ENCODE peak calls at places on chromosomes 13 and 19, in four cellular contexts. R is WTC11, D is HepG2, V is K562. L is an unnamed sample.

GRCh38 chr13:110138009-110138699 is 168.8 kb downstream of the COL4A1 start:
- DNase-seq in D (peak), V (peak), R (peak), L (peak)

GRCh38 chr19:13033819-13034611 is 38.7 kb downstream of the NFIX start:
- DNase-seq in V (peak), D (peak), R (peak), L (peak)

GRCh38 chr19:52442179-52442578 is 11.2 kb upstream of the ZNF578 start:
- DNase-seq in V (no peak), D (no peak), R (no peak), L (no peak)

GRCh38 chr19:3556978-3557460 is 367 bp downstream of the MFSD12 start:
- DNase-seq in D (no peak), V (peak), R (peak), L (no peak)

GRCh38 chr13:94325148-94325528 is 154.3 kb downstream of the DCT start:
- DNase-seq in D (no peak), V (no peak), R (no peak), L (no peak)

GRCh38 chr13:34647379-34647778 is 294.7 kb upstream of the NBEA start:
- DNase-seq in R (no peak), D (no peak), V (no peak), L (no peak)

GRCh38 chr13:41652735-41653361 is 195.5 kb downstream of the RGCC start:
- DNase-seq in V (peak), D (peak), R (no peak), L (no peak)

GRCh38 chr19:34851277-34851804 is 75.4 kb upstream of the ZNF30 start:
- DNase-seq in V (no peak), R (peak), D (peak), L (no peak)

GRCh38 chr13:106917673-106918652 is 350.0 kb upstream of the ARGLU1 start:
- DNase-seq in R (peak), D (no peak), V (peak), L (peak)

GRCh38 chr19:11418166-11418517 is 972 bp downstream of the RGL3 start:
- DNase-seq in D (no peak), R (no peak), V (peak), L (no peak)

GRCh38 chr19:11090264-11091032 is 1.2 kb downstream of the LDLR start:
- DNase-seq in D (peak), R (peak), V (peak), L (peak)

GRCh38 chr13:40653558-40654318 is 12.7 kb downstream of the FOXO1 start:
- DNase-seq in R (no peak), D (no peak), V (no peak), L (no peak)

GRCh38 chr19:38223617-38224013 is 407 bp downstream of the DPF1 start:
- DNase-seq in R (no peak), D (no peak), V (no peak), L (no peak)

GRCh38 chr13:29901714-29902631 is 51.6 kb upstream of the UBL3 start:
- DNase-seq in D (no peak), V (no peak), R (no peak), L (no peak)

GRCh38 chr19:40802300-40803169 is 3.5 kb downstream of the EGLN2 start:
- DNase-seq in D (no peak), V (no peak), R (no peak), L (no peak)

GRCh38 chr19:39679056-39679790 is 23.5 kb downstream of the LGALS16 start:
- DNase-seq in V (no peak), R (no peak), D (no peak), L (no peak)

GRCh38 chr13:71870036-71870435 is 3.0 kb upstream of the DACH1 start:
- DNase-seq in D (no peak), V (no peak), R (no peak), L (no peak)

GRCh38 chr13:36211567-36211966 is 2.8 kb downstream of the SOHLH2 start:
- DNase-seq in V (no peak), D (no peak), R (no peak), L (no peak)

GRCh38 chr19:11649941-11650340 is 52.7 kb downstream of the ZNF627 start:
- DNase-seq in R (no peak), V (no peak), D (no peak), L (no peak)

GRCh38 chr13:50873481-50873880 is 30.0 kb upstream of the DLEU7 start:
- DNase-seq in D (no peak), V (no peak), R (no peak), L (no peak)

GRCh38 chr13:40317980-40318327 is 348.5 kb downstream of the FOXO1 start:
- DNase-seq in V (no peak), R (no peak), D (no peak), L (no peak)

DNA sequence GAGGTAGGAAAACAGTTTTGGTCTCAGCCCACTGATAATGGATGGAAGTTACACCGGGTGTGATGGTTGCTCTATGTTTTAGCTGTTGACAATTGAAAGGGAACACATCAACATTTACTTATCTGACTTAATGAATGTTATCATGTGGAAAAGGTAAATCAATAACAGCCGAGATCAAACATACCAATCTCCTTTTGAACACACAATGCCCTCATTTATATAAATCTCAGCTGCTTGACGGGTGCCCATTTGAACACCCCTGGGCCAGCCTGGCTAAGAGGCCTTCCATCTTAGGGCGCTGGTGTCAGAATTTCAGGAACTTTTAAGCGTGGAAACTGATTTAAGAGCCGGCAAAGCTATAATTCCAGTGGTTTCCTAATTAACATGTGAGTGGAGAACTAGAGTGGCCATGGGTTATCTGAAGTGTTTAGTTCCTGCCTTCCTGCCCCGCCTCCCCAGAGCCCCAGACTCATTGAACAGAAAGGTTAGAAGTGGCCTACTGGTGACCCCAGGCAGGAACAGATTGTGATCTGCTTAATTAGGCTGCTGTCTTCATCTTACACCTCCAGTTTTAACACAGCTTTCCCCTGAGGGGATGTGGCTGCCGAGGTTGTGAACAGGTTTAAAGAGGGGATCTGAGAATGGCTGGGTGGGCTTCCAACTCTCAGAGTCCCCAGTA is 572.8 kb downstream of the FGF9 start:
- DNase-seq in R (no peak), D (no peak), V (no peak), L (no peak)
- TF ChIP-seq ELF4 in R (no peak), D (no peak), V (no peak), L (no peak)

GRCh38 chr19:5314012-5314906 is 26.4 kb downstream of the PTPRS start:
- DNase-seq in D (peak), V (peak), R (no peak), L (no peak)
- TF ChIP-seq ELF4 in D (no peak), V (no peak), R (no peak), L (no peak)

GRCh38 chr19:49574206-49574755 is 6.1 kb downstream of the NOSIP start:
- DNase-seq in V (no peak), R (no peak), D (no peak), L (no peak)
- TF ChIP-seq ELF4 in V (no peak), R (no peak), D (no peak), L (no peak)

GRCh38 chr19:5934002-5934401 is 19.9 kb downstream of the CAPS start:
- DNase-seq in V (no peak), R (no peak), D (no peak), L (no peak)

GRCh38 chr19:5936308-5936980 is 22.4 kb downstream of the CAPS start:
- DNase-seq in R (no peak), D (no peak), V (no peak), L (no peak)

GRCh38 chr19:5934779-5935472 is 20.9 kb downstream of the CAPS start:
- DNase-seq in R (no peak), D (no peak), V (no peak), L (peak)

GRCh38 chr19:5937550-5937949 is 23.5 kb downstream of the CAPS start:
- DNase-seq in D (no peak), R (no peak), V (no peak), L (no peak)

DNA sequence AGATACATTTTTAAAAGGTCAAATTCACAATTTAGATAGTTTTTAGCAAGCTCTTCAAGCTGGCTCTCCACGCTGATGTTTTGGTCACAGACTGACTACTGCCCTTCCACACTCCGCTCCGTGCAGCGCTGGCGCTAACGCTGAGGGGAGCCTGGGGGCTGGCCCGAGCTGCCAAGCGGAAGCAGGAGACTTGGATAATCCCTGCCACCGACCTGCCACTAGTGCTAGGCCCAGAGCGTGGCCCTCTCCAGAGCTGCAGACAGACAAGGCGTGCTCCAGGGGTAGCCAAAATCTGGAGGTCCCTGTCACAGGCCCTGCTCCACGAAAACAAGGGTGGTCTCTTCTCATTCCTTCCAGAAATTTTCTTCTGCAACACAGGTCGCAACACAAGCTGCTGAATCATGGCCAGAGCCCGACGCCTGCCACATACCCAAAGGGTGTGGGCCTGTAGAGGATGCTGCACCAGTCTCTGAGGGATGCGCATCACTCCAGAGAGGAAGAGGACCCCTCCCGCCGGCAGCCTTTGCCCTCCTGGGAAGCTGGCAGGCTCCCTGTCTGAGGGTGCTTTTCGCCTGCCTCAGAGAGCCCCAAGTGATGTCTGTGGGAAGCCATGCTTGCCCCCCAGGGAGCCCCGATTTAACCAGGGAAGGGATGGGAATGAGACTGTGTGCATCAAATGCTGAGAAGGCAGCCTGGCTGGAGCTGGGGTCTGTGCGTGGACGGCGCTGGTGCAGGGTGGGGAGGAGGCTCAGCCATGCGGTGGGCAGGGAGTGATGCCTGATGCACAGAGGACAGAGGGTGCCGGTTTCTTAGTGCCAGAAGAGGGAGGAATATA is 21.6 kb downstream of the CAPS start:
- DNase-seq in D (no peak), R (no peak), V (no peak), L (no peak)
- TF ChIP-seq ELF4 in D (no peak), R (no peak), V (no peak), L (no peak)